ENCODE peak calls at places on chromosomes 12 and 14, in nine cellular contexts. H, C, P, Y, Q, X, O, A and R are unnamed samples.
A peak's percentile ranks its signal among the peaks of the same experiment; 100 is the strongest.

GRCh38 chr12:49043856-49044258 is 16.7 kb downstream of the KMT2D start:
- DNase-seq in Y (peak; percentile 66), Q (peak; percentile 74), H (peak; percentile 60), O (peak; percentile 91), P (peak; percentile 80), X (peak; percentile 86), C (no peak), A (no peak), R (peak; percentile 79)

GRCh38 chr14:76780875-76781647 is 19.8 kb downstream of the VASH1 start:
- DNase-seq in A (peak; percentile 88), O (no peak), X (no peak), Y (no peak), P (peak; percentile 64), C (no peak), H (no peak), Q (no peak), R (no peak)

GRCh38 chr12:112239881-112240280 is 114.5 kb downstream of the TRAFD1 start:
- DNase-seq in H (no peak), O (no peak), Y (no peak), P (no peak), X (no peak), C (no peak), Q (no peak), A (no peak), R (no peak)

GRCh38 chr12:13251496-13251895 is 55.0 kb downstream of the EMP1 start:
- DNase-seq in C (no peak), A (no peak), P (no peak), O (no peak), Y (peak; percentile 49), Q (no peak), H (no peak), X (no peak), R (no peak)

GRCh38 chr14:78631551-78631950 is 461.4 kb downstream of the NRXN3 start:
- DNase-seq in C (no peak), H (no peak), O (no peak), Y (no peak), A (no peak), X (no peak), P (no peak), Q (no peak), R (no peak)

GRCh38 chr12:18690653-18691052 is 47.2 kb downstream of the PLCZ1 start:
- DNase-seq in A (no peak), X (no peak), H (no peak), Y (no peak), O (no peak), Q (peak; percentile 31), P (no peak), C (no peak), R (no peak)

GRCh38 chr12:19799886-19800602 is 360.8 kb downstream of the AEBP2 start:
- DNase-seq in P (no peak), Y (no peak), C (no peak), H (no peak), X (no peak), A (no peak), Q (no peak), O (no peak), R (no peak)

GRCh38 chr12:109580684-109581333 is 7.2 kb downstream of the MVK start:
- DNase-seq in Q (no peak), X (peak; percentile 35), C (peak; percentile 24), A (no peak), O (no peak), Y (no peak), P (no peak), H (no peak), R (no peak)

GRCh38 chr12:100555722-100556121 is 17.8 kb upstream of the GAS2L3 start:
- DNase-seq in Q (no peak), H (no peak), Y (no peak), C (no peak), X (no peak), O (no peak), A (no peak), P (no peak), R (no peak)

GRCh38 chr14:105562713-105563346 is 36.4 kb downstream of the TMEM121 start:
- DNase-seq in Q (no peak), O (no peak), P (peak; percentile 25), H (no peak), C (no peak), X (no peak), A (no peak), Y (no peak), R (no peak)

GRCh38 chr12:57782608-57783465 is at the start of gene TSFM:
- DNase-seq in Y (peak; percentile 97), C (peak; percentile 93), A (peak; percentile 98), Q (peak; percentile 97), X (peak; percentile 98), H (peak; percentile 96), P (peak; percentile 97), O (peak; percentile 74), R (peak; percentile 99)

GRCh38 chr12:68291396-68292036 is 38.1 kb upstream of the IL22 start:
- DNase-seq in H (no peak), C (no peak), A (peak; percentile 29), Q (no peak), P (no peak), O (no peak), X (no peak), Y (no peak), R (no peak)

GRCh38 chr12:107684029-107684790 is 1.4 kb upstream of the PWP1 start:
- DNase-seq in P (no peak), A (no peak), O (no peak), X (no peak), Q (no peak), Y (no peak), C (no peak), H (no peak), R (no peak)

GRCh38 chr12:7106082-7106481 is 2.9 kb downstream of the C1RL start:
- DNase-seq in Y (no peak), P (no peak), O (no peak), C (no peak), H (no peak), A (no peak), Q (no peak), X (no peak), R (no peak)

GRCh38 chr12:7110661-7111060 is 1.6 kb upstream of the C1RL start:
- DNase-seq in C (no peak), Q (no peak), P (peak; percentile 62), A (no peak), Y (no peak), O (no peak), X (no peak), H (no peak), R (no peak)

GRCh38 chr12:7108928-7109920 is at the start of gene C1RL:
- DNase-seq in H (peak; percentile 94), O (no peak), A (peak; percentile 99), X (peak; percentile 94), C (peak; percentile 98), P (peak; percentile 97), Y (peak; percentile 93), Q (peak; percentile 90), R (peak; percentile 79)

GRCh38 chr12:7107181-7108041 is 1.6 kb downstream of the C1RL start:
- DNase-seq in Y (no peak), X (no peak), P (peak; percentile 67), C (no peak), A (no peak), O (no peak), Q (peak; percentile 47), H (no peak), R (peak; percentile 50)

GRCh38 chr12:7108042-7108927 is 729 bp downstream of the C1RL start:
- DNase-seq in Y (peak; percentile 88), A (peak; percentile 94), H (peak; percentile 79), P (peak; percentile 91), Q (peak; percentile 90), X (peak; percentile 88), O (peak; percentile 79), C (peak; percentile 92), R (peak; percentile 74)
- TF ChIP-seq POLR2A in Y (peak; percentile 88), A (peak; percentile 38), H (no peak), P (no peak), Q (peak; percentile 91), X (no peak), O (peak; percentile 98), C (peak; percentile 65), R (peak; percentile 79)

GRCh38 chr12:64222011-64222765 is at the start of gene KICS2:
- DNase-seq in X (peak; percentile 96), O (peak; percentile 80), H (peak; percentile 94), P (peak; percentile 96), Y (peak; percentile 95), C (peak; percentile 98), A (peak; percentile 98), Q (peak; percentile 97), R (peak; percentile 96)
- TF ChIP-seq POLR2A in X (no peak), O (peak; percentile 88), H (peak; percentile 93), P (peak; percentile 84), Y (peak; percentile 91), C (peak; percentile 97), A (peak; percentile 92), Q (peak; percentile 90), R (peak; percentile 93)

GRCh38 chr14:53952533-53952932 is 4.1 kb downstream of the BMP4 start:
- DNase-seq in Q (no peak), P (no peak), C (no peak), A (no peak), Y (no peak), H (no peak), X (no peak), O (no peak), R (no peak)

GRCh38 chr14:53953828-53954550 is 2.6 kb downstream of the BMP4 start:
- DNase-seq in C (peak; percentile 82), X (peak; percentile 66), P (peak; percentile 82), Y (peak; percentile 31), A (no peak), H (no peak), O (no peak), Q (peak; percentile 32), R (no peak)

GRCh38 chr14:53951661-53952265 is 4.9 kb downstream of the BMP4 start:
- DNase-seq in X (no peak), Y (no peak), O (no peak), A (no peak), P (no peak), Q (no peak), C (peak; percentile 81), H (no peak), R (no peak)

GRCh38 chr14:53954551-53955233 is 1.9 kb downstream of the BMP4 start:
- DNase-seq in X (peak; percentile 69), H (no peak), C (peak; percentile 88), P (peak; percentile 67), A (no peak), Y (no peak), Q (peak; percentile 21), O (no peak), R (no peak)

GRCh38 chr14:53953002-53953827 is 3.4 kb downstream of the BMP4 start:
- DNase-seq in O (no peak), P (peak; percentile 94), C (peak; percentile 97), H (peak; percentile 69), A (no peak), Y (peak; percentile 78), Q (peak; percentile 64), X (peak; percentile 92), R (no peak)
- TF ChIP-seq POLR2A in O (no peak), P (peak; percentile 26), C (peak; percentile 73), H (no peak), A (peak; percentile 74), Y (peak; percentile 61), Q (peak; percentile 72), X (peak; percentile 9), R (no peak)

DNA sequence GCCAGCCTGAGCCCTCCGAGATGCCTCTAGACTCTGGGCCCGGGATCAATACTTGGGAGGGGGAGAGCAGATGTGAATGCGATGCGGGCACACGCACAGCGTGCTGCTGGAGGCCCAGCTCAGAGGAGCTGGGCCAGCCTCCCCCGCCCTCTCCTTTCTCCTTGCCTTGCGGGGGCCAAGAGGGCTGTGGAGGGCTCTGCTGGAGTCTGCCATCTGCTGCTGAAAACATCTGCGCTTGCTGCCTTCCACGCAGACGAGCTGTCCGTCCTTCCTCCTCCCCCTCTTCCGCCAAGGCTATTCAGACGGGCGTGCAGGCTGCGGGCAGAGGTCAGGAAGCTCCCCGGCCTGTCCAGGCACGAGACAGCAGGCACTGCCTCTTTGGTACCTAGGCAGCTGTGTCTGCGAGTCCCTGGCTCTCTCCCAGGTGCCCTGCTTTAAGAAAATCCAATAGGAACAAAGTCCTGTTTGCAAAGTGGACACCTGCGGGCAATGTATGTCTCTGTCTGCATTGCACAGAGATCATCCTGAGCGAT is 75.2 kb downstream of the SPRING1 start:
- DNase-seq in Y (peak; percentile 28), H (no peak), Q (no peak), X (peak; percentile 67), C (peak; percentile 55), O (no peak), A (no peak), P (no peak), R (no peak)
- TF ChIP-seq POLR2A in Y (no peak), H (no peak), Q (no peak), X (no peak), C (no peak), O (no peak), A (no peak), P (no peak), R (no peak)